ENCODE peak calls at places on chromosome 14, in four cellular contexts. E is endothelial cell of umbilical vein, A is PC-9, R is IMR-90. N is an unnamed sample.

GRCh38 chr14:65255583-65256443 is 153.5 kb upstream of the MAX start:
- DNase-seq in E (no peak), A (peak; percentile 92), R (no peak), N (peak; percentile 97)

GRCh38 chr14:102923201-102923919 is 897 bp downstream of the AMN start:
- DNase-seq in E (no peak), A (no peak), R (no peak), N (no peak)

GRCh38 chr14:21748869-21749303 is 75.3 kb upstream of the OR4E1 start:
- DNase-seq in E (peak; percentile 46), A (peak; percentile 38), R (peak; percentile 31), N (peak; percentile 52)

GRCh38 chr14:31696378-31696777 is 135.2 kb downstream of the NUBPL start:
- DNase-seq in E (no peak), A (no peak), R (no peak), N (no peak)

GRCh38 chr14:26527095-26527494 is 70.7 kb downstream of the NOVA1 start:
- DNase-seq in E (no peak), A (no peak), R (peak; percentile 72), N (no peak)

GRCh38 chr14:93142854-93143652 is 27.3 kb upstream of the ITPK1 start:
- DNase-seq in E (no peak), A (no peak), R (no peak), N (no peak)

GRCh38 chr14:75941030-75941429 is 40.8 kb downstream of the TGFB3 start:
- DNase-seq in E (peak; percentile 39), A (no peak), R (peak; percentile 17), N (no peak)

GRCh38 chr14:42407153-42407552 is 800.5 kb downstream of the LRFN5 start:
- DNase-seq in E (no peak), A (no peak), R (no peak), N (no peak)

GRCh38 chr14:51653855-51654548 is 2.3 kb downstream of the FRMD6 start:
- DNase-seq in E (peak; percentile 49), A (no peak), R (peak; percentile 31), N (no peak)

GRCh38 chr14:24940213-24940783 is 109.6 kb downstream of the STXBP6 start:
- DNase-seq in E (no peak), A (no peak), R (no peak), N (no peak)

GRCh38 chr14:74085047-74085637 is 386 bp downstream of the LIN52 start:
- DNase-seq in E (no peak), A (peak; percentile 59), R (peak; percentile 55), N (no peak)

GRCh38 chr14:24429395-24430142 is at the start of the genes CBLN3 and KHNYN:
- DNase-seq in E (peak; percentile 88), A (peak; percentile 61), R (peak; percentile 92), N (peak; percentile 87)

GRCh38 chr14:70789361-70789760 is 20.0 kb downstream of the MAP3K9 start:
- DNase-seq in E (no peak), A (no peak), R (peak; percentile 70), N (no peak)

GRCh38 chr14:92323031-92323915 is at the start of gene SLC24A4:
- DNase-seq in E (no peak), A (no peak), R (no peak), N (no peak)

GRCh38 chr14:75609606-75610476 is 31.4 kb downstream of the FLVCR2 start:
- DNase-seq in E (no peak), A (no peak), R (no peak), N (no peak)

GRCh38 chr14:102532204-102532658 is 22.7 kb upstream of the ANKRD9 start:
- DNase-seq in E (no peak), A (peak; percentile 87), R (peak; percentile 17), N (no peak)

GRCh38 chr14:68556253-68556652 is 236.6 kb downstream of the ZFP36L1 start:
- DNase-seq in E (no peak), A (no peak), R (no peak), N (no peak)

DNA sequence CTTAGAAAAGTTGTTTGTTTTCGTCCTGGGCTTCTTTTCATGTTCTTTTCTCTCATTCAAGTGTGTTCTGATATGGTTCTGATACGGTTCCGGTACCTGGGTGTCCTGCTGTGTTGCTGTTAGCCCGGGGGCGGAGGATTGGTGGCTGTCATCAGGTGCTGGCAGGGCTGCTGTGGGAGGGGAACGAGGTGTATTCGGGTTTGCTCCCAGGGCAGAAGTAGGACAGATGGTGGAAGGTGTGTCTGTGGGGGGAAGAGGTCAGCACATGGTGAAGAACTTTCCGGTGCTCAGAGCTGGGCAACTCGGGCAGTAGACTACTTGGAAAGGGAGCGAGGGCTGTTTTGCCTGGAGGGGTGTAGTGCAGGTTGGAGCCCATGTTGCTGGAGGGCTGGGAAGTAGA is 70.2 kb downstream of the SLC25A47 start:
- DNase-seq in E (no peak), A (no peak), R (no peak), N (no peak)
- H3K4me1 ChIP-seq in E (peaks cover 10% of the 10 kb centered on the region), A (no peaks in the 10 kb centered on the region), R (peaks cover 22% of the 10 kb centered on the region), N (peaks cover 9% of the 10 kb centered on the region)

GRCh38 chr14:104745431-104745830 is 7.5 kb upstream of the SIVA1 start:
- DNase-seq in E (no peak), A (no peak), R (no peak), N (no peak)
- H3K36me3 ChIP-seq in E (no peaks in the 10 kb centered on the region), A (no peaks in the 10 kb centered on the region), R (peaks cover 9% of the 10 kb centered on the region), N (no peaks in the 10 kb centered on the region)

GRCh38 chr14:97109234-97109633 is 312.1 kb downstream of the VRK1 start:
- DNase-seq in E (no peak), A (no peak), R (no peak), N (no peak)
- H3K9me3 ChIP-seq in E (peaks cover 10% of the 10 kb centered on the region), A (no peaks in the 10 kb centered on the region), R (peaks cover 42% of the 10 kb centered on the region), N (no peaks in the 10 kb centered on the region)

DNA sequence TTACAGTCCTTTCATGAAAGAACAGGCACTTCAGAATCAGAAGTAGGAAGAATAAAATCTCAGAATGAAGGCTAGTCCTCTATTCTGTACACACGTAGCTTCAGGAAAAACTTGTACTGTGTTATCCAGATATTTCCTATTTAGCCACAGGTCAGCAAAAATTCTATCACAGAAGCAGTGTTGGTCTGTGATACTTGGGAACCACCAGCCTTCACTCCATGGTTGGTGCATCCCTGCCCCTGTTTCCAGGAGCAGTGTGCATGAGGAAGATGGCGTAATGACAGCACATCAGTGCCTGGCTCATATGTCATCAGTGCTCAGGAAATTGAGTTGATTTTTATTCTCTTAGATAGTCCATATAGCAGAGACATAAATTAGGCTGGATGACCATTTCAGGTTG is 87.7 kb downstream of the SAMD4A start:
- DNase-seq in E (no peak), A (no peak), R (no peak), N (no peak)
- H3K4me1 ChIP-seq in E (peaks cover 64% of the 10 kb centered on the region), A (peaks cover 83% of the 10 kb centered on the region), R (peaks cover 34% of the 10 kb centered on the region), N (peaks cover 96% of the 10 kb centered on the region)

GRCh38 chr14:23071975-23072539 is 14.7 kb upstream of the CDH24 start:
- DNase-seq in E (no peak), A (peak; percentile 71), R (no peak), N (peak; percentile 69)
- H3K36me3 ChIP-seq in E (peaks cover 31% of the 10 kb centered on the region), A (peaks cover 17% of the 10 kb centered on the region), R (peaks cover 36% of the 10 kb centered on the region), N (peaks cover 11% of the 10 kb centered on the region)

GRCh38 chr14:104423224-104423681 is 156.3 kb upstream of the C14orf180 start:
- DNase-seq in E (no peak), A (no peak), R (no peak), N (no peak)
- H3K9me3 ChIP-seq in E (no peaks in the 10 kb centered on the region), A (no peaks in the 10 kb centered on the region), R (peaks cover 12% of the 10 kb centered on the region), N (no peaks in the 10 kb centered on the region)